ENCODE peak calls at places on chromosome 11, in six cellular contexts. S is SK-N-SH, M is stomach, N is ovary, T is upper lobe of left lung, O is tibial nerve. R is an unnamed sample.

GRCh38 chr11:32081129-32081641 is 9.7 kb upstream of the RCN1 start:
- DNase-seq in S (no peak), O (no peak), M (no peak), T (no peak), N (no peak), R (no peak)

GRCh38 chr11:86947541-86947940 is 7.7 kb downstream of the FZD4 start:
- DNase-seq in M (no peak), O (no peak), T (no peak), N (no peak), S (no peak), R (no peak)

GRCh38 chr11:79062814-79063762 is 377.7 kb downstream of the TENM4 start:
- DNase-seq in M (no peak), S (peak; percentile 73), O (no peak), N (no peak), T (no peak), R (no peak)

GRCh38 chr11:71145368-71145767 is 107.0 kb downstream of the SHANK2 start:
- DNase-seq in N (no peak), O (no peak), M (no peak), S (no peak), T (no peak), R (no peak)

GRCh38 chr11:41246399-41246745 is 213.1 kb downstream of the LRRC4C start:
- DNase-seq in N (no peak), S (no peak), O (no peak), T (no peak), M (no peak), R (no peak)

GRCh38 chr11:36389811-36390210 is 93.7 kb downstream of the PRR5L start:
- DNase-seq in S (no peak), N (no peak), T (no peak), M (no peak), O (no peak), R (no peak)

GRCh38 chr11:133343951-133344350 is 188.3 kb downstream of the OPCML start:
- DNase-seq in T (no peak), M (no peak), N (no peak), O (no peak), S (no peak), R (no peak)

GRCh38 chr11:3909901-3910300 is 54.4 kb downstream of the STIM1 start:
- DNase-seq in T (no peak), S (no peak), N (no peak), O (no peak), M (no peak), R (no peak)

GRCh38 chr11:113519989-113520613 is 44.9 kb upstream of the DRD2 start:
- DNase-seq in N (no peak), O (no peak), M (no peak), T (no peak), S (no peak), R (no peak)

GRCh38 chr11:106424111-106424510 is 346.6 kb downstream of the AASDHPPT start:
- DNase-seq in M (no peak), S (no peak), O (no peak), N (no peak), T (no peak), R (no peak)

DNA sequence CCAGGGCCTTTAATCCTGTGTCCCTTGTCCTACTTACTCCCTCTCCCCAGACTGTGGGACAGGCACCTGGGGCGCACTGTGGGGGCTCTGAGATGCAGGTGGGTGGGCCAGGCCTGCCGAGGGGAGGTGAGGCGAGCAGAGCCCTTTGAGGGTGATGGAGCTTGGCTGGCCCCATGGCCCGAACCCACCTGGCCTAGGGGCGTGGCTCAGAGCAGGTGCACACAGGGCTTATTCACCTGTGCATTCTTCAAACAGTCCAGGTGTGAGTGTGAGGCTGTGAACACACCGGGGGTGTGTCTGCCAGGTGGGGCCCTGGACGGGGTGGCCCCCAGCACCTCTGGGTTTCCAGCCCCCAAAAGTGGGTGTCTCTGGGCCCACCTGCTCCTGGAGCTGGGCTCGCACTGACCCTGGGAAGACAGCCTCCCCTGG is 9.0 kb upstream of the MUC5AC start:
- DNase-seq in T (peak; percentile 9), S (no peak), O (no peak), M (no peak), N (no peak), R (no peak)
- TF ChIP-seq EP300 in T (no peak), S (no peak), O (no peak), M (no peak), N (no peak), R (no peak)

DNA sequence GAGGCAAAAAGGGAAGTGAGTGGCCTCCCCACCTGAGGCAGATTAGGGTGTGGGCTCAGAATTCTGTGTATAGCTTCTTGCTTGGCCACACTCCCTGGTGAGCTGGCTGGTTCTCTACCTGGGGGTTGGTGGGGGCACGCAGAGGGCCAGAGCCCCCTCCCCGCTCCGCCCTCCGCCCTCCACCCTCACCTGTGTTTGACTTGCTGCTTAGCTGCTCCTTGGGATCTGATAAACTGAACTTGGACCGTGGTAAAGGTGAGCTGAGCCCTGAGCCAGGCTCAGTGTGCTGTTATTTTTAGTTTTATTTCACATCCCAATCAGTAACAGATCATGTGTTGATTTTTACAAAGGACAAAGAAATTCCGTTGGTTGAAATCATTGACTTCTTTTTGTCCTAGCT is 1.9 kb downstream of the OVOL1 start:
- DNase-seq in S (peak; percentile 27), T (no peak), O (no peak), M (no peak), N (no peak), R (no peak)
- H3K27me3 ChIP-seq in S (peaks cover 38% of the 10 kb centered on the region), T (peaks cover 27% of the 10 kb centered on the region), O (peaks cover 56% of the 10 kb centered on the region), M (peaks cover 19% of the 10 kb centered on the region), N (peaks cover 3% of the 10 kb centered on the region), R (peaks cover 36% of the 10 kb centered on the region)

GRCh38 chr11:25890626-25891250 is 441.2 kb upstream of the ANO3 start:
- DNase-seq in S (no peak), N (no peak), T (no peak), O (no peak), M (no peak), R (no peak)

DNA sequence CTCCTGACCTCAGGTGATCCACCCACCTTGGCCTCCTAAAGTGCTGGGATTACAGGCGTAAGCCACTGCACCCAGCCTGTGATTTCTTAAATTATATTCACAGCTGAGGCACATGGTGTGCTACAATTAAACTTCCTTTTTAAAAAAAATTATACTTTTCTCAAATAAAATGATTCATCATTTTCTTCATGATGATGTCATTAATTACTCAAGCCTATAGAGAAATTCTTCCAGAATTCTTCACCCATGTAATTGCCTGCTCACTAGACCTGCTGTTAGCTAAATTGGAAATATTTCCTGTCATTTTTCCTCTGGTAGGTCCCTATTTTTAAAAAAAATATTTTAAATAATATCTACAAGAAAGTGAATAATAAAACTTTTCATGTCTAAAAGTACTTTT is 440.0 kb upstream of the ANO3 start:
- DNase-seq in N (no peak), S (no peak), T (no peak), O (no peak), M (no peak), R (no peak)
- TF ChIP-seq EP300 in N (no peak), S (no peak), T (no peak), O (no peak), M (no peak), R (no peak)

GRCh38 chr11:12673924-12674570 is at the start of gene TEAD1:
- DNase-seq in N (peak; percentile 99), M (peak; percentile 98), O (peak; percentile 93), S (peak; percentile 99), T (peak; percentile 93), R (peak; percentile 98)
- H3K27me3 ChIP-seq in N (no peaks in the 10 kb centered on the region), M (no peaks in the 10 kb centered on the region), O (no peaks in the 10 kb centered on the region), S (no peaks in the 10 kb centered on the region), T (no peaks in the 10 kb centered on the region), R (no peaks in the 10 kb centered on the region)

GRCh38 chr11:119026970-119027369 is 3.7 kb downstream of the SLC37A4 start:
- DNase-seq in O (no peak), N (no peak), M (no peak), T (no peak), S (no peak), R (no peak)

GRCh38 chr11:119025099-119025473 is 5.6 kb downstream of the SLC37A4 start:
- DNase-seq in S (no peak), M (no peak), T (no peak), O (no peak), N (no peak), R (no peak)

GRCh38 chr11:119024430-119025098 is 6.0 kb downstream of the TRAPPC4 start:
- DNase-seq in O (no peak), S (no peak), T (no peak), M (no peak), N (no peak), R (no peak)

GRCh38 chr11:119025978-119026766 is 4.5 kb downstream of the SLC37A4 start:
- DNase-seq in S (no peak), O (no peak), T (no peak), M (no peak), N (no peak), R (no peak)

DNA sequence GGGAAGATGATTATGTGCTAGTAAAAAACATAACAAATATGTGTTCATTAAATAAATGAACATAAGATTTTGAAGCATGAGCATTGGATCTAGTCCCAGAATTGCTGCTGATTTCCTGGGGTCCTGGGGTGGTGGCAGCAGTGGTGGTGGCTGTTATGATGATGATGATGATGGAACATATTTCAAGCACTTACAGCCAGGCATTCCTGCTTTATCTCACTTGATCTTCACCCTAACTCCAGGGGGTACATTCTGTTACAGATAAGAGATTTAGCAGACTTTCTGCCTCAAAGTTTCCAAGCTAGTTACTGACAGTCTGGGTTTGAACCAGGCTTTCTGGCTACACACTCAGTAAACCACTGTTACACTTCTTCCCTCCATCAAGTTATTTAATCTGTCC is 5.2 kb downstream of the TRAPPC4 start:
- DNase-seq in S (no peak), M (no peak), O (no peak), T (no peak), N (no peak), R (no peak)
- TF ChIP-seq EP300 in S (no peak), M (no peak), O (no peak), T (no peak), N (no peak), R (no peak)